ENCODE peak calls at places on chromosomes 13 and 19, in five cellular contexts. Q is A549, U is K562, R is HepG2, D is GM12878. O is an unnamed sample.

GRCh38 chr13:100513987-100514670 is 74.5 kb downstream of the GGACT start:
- DNase-seq in R (no peak), U (no peak), Q (no peak), D (no peak), O (no peak)

GRCh38 chr13:77544365-77544764 is 8.9 kb downstream of the SCEL start:
- DNase-seq in D (no peak), Q (no peak), U (no peak), R (no peak), O (no peak)

GRCh38 chr13:41465965-41466364 is 8.6 kb downstream of the RGCC start:
- DNase-seq in U (no peak), Q (no peak), D (no peak), R (no peak), O (no peak)

GRCh38 chr13:46386426-46386995 is 541 bp downstream of the RUBCNL start:
- DNase-seq in Q (no peak), U (no peak), D (no peak), R (no peak), O (no peak)

GRCh38 chr13:104357174-104357573 is 1291.0 kb upstream of the SLC10A2 start:
- DNase-seq in U (no peak), D (no peak), R (no peak), Q (no peak), O (no peak)

GRCh38 chr13:59746291-59746962 is 417.3 kb downstream of the DIAPH3 start:
- DNase-seq in Q (no peak), U (no peak), R (no peak), D (no peak), O (no peak)

GRCh38 chr19:1608414-1609391 is 3.4 kb upstream of the UQCR11 start:
- DNase-seq in Q (no peak), R (no peak), U (no peak), D (no peak), O (no peak)

GRCh38 chr19:48419158-48419920 is 25.9 kb downstream of the GRIN2D start:
- DNase-seq in D (peak; percentile 57), U (peak; percentile 67), R (no peak), Q (peak; percentile 59), O (peak; percentile 88)

GRCh38 chr19:21352830-21353229 is 6.0 kb upstream of the ZNF738 start:
- DNase-seq in D (no peak), Q (no peak), R (no peak), U (no peak), O (no peak)

GRCh38 chr19:13079542-13079986 is 23.1 kb downstream of the LYL1 start:
- DNase-seq in U (peak; percentile 83), Q (no peak), D (no peak), R (no peak), O (no peak)
- TF ChIP-seq ESRRA in U (no peak), Q (no peak), D (no peak), R (no peak), O (no peak)

DNA sequence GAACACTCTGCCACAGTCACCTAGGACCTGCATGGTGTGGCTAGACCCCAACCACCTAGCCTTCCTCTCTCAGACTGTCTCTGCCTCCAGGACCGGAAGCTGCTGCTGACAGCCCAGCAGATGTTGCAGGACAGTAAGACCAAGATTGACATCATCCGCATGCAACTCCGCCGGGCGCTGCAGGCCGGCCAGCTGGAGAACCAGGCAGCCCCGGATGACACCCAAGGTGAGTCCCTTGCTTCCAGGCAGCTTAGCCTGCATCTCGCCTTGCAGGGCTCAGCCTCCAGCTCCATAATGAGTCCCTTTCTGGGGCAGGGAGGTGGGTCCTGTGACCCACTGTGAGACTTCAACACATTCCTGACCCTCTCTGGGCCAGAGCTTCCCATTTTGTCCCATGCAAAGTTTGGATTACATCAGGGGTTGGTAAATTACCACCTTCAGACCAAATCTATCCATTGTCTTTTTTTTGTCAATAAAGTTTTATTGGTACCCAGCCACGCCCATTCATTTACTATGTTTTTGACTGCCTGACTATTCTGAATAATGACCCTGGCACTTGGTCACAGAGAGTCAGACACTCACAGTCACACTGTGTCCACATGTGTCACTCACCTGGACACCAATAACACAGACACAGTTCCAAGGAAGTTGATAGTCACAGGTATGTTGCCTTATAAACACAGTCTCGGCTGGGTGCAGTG is 13.4 kb downstream of the PKN1 start:
- DNase-seq in U (no peak), D (no peak), Q (no peak), R (no peak), O (no peak)
- TF ChIP-seq ESRRA in U (no peak), D (no peak), Q (no peak), R (no peak), O (no peak)

GRCh38 chr13:89695343-89696257 is 1651.9 kb upstream of the MIR17HG start:
- DNase-seq in R (peak; percentile 9), U (no peak), D (no peak), Q (peak; percentile 39), O (peak; percentile 66)
- TF ChIP-seq ESRRA in R (no peak), U (no peak), D (no peak), Q (no peak), O (no peak)

GRCh38 chr19:43872547-43873336 is 45.6 kb downstream of the ZNF283 start:
- DNase-seq in D (no peak), U (no peak), R (no peak), Q (peak; percentile 18), O (no peak)
- TF ChIP-seq ESRRA in D (no peak), U (no peak), R (no peak), Q (no peak), O (no peak)

DNA sequence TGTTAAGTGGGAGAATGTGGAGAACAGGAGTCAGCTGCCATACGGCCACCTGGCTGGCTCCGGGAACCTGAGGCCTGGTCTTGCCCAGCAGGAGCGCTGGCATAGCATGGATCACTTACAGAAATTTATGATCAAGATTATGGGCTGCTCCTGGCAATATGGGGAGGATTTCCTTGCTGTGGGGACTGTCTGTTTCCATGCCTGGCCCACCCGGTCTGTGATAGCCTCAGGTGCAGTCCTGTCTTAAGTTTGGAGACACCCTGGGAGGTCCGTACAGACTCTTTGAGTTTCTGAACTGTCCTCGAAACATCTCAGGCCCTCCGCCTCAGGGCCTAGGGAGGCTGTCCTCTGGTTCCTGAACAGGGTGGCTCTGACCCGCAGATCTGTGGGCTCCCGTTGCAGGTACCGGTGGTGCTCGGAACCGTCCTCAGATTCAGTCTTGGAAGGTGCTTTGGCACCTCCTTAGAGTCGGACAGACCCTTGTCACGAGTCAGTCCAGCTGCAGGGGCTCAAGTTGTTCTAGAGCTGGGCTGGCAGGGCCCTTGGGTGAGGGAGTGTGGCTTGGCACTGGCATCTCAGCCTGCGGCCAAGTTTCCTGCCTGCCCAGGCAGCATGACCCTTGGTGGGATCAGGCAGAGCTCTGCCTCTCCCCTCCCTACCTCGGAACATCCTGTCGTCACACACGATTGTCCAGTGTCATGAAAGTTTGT is 4.9 kb downstream of the TFDP1 start:
- DNase-seq in R (no peak), D (no peak), Q (no peak), U (no peak), O (no peak)
- TF ChIP-seq ESRRA in R (no peak), D (no peak), Q (no peak), U (no peak), O (no peak)

DNA sequence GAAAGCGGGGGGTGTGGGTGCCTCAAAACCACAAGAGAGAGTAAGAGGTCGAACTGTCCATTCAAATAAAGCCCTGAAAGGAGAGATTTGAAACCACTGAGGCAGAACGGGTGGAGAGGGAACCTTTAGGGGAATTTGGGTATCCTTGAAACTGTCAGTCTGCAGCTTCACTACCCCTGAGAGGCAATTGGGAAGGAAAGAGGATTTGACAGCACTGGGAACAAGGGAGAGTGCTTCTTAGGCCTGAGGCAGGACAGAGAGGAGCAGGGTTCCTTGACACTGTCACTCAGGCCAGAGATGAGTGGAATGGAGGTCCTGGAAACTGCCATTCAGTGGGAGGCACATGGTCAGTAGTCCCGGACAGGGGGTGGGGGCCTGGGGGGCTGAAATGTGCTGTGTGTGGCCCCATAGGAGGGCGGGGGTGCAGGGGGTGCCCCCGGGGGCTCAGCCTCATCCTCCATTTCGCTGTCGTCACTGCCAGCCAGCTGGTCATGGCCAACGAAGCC is 5.0 kb downstream of the GFY start:
- DNase-seq in D (no peak), U (no peak), Q (peak; percentile 64), R (no peak), O (no peak)
- TF ChIP-seq ESRRA in D (no peak), U (peak; percentile 15), Q (no peak), R (no peak), O (no peak)

GRCh38 chr13:71621152-71622124 is 245.6 kb downstream of the DACH1 start:
- DNase-seq in R (no peak), Q (no peak), U (no peak), D (no peak), O (no peak)
- TF ChIP-seq ESRRA in R (no peak), Q (no peak), U (no peak), D (no peak), O (no peak)

GRCh38 chr19:4371898-4372629 is 28.3 kb downstream of the SH3GL1 start:
- DNase-seq in U (peak; percentile 55), Q (no peak), R (no peak), D (no peak), O (no peak)

GRCh38 chr19:4374451-4375163 is 25.7 kb downstream of the SH3GL1 start:
- DNase-seq in R (peak; percentile 79), U (peak; percentile 87), Q (peak; percentile 85), D (no peak), O (no peak)

GRCh38 chr19:4372630-4373367 is 27.5 kb downstream of the SH3GL1 start:
- DNase-seq in R (no peak), U (no peak), Q (no peak), D (no peak), O (no peak)

GRCh38 chr19:4375164-4375619 is 25.2 kb downstream of the SH3GL1 start:
- DNase-seq in D (no peak), R (peak; percentile 75), U (peak; percentile 85), Q (peak; percentile 47), O (peak; percentile 84)

GRCh38 chr19:4373601-4374441 is 26.5 kb downstream of the SH3GL1 start:
- DNase-seq in Q (no peak), R (no peak), U (no peak), D (no peak), O (no peak)
- TF ChIP-seq ESRRA in Q (no peak), R (no peak), U (no peak), D (no peak), O (no peak)

O was measured in WTC11.